ENCODE peak calls at places on chromosomes 5 and 9, in ten cellular contexts. M, C, G, P, K, U, H, V, R and Z are unnamed samples.

GRCh38 chr9:127903557-127904475 is 4.4 kb upstream of the ST6GALNAC6 start:
- DNase-seq in M (no peak), C (peak; percentile 83), G (no peak), P (no peak), K (peak; percentile 72), U (peak; percentile 87), H (peak; percentile 86), V (no peak), R (peak; percentile 74), Z (no peak)

GRCh38 chr5:74316064-74316586 is 324.4 kb downstream of the ENC1 start:
- DNase-seq in M (peak; percentile 66), C (no peak), G (peak; percentile 92), P (no peak), K (no peak), U (peak; percentile 88), H (no peak), V (no peak), R (no peak), Z (peak; percentile 98)

GRCh38 chr9:16661816-16662215 is 208.7 kb downstream of the BNC2 start:
- DNase-seq in M (no peak), C (no peak), G (no peak), P (no peak), K (no peak), U (no peak), H (no peak), V (no peak), R (no peak), Z (no peak)

GRCh38 chr9:117427357-117427913 is 12.6 kb upstream of the ASTN2 start:
- DNase-seq in M (no peak), C (no peak), G (no peak), P (no peak), K (no peak), U (no peak), H (no peak), V (no peak), R (no peak), Z (no peak)

GRCh38 chr5:124902097-124902821 is 155.8 kb upstream of the ZNF608 start:
- DNase-seq in M (no peak), C (no peak), G (peak; percentile 29), P (peak; percentile 57), K (no peak), U (no peak), H (no peak), V (no peak), R (no peak), Z (peak; percentile 33)

GRCh38 chr5:175253597-175253996 is 190.4 kb downstream of the DRD1 start:
- DNase-seq in M (no peak), C (no peak), G (no peak), P (no peak), K (no peak), U (no peak), H (no peak), V (no peak), R (no peak), Z (no peak)

GRCh38 chr9:70113403-70114022 is 69.9 kb downstream of the MAMDC2 start:
- DNase-seq in M (peak; percentile 55), C (peak; percentile 39), G (peak; percentile 78), P (peak; percentile 46), K (no peak), U (peak; percentile 71), H (peak; percentile 65), V (no peak), R (no peak), Z (peak; percentile 75)

GRCh38 chr5:108321341-108321740 is 60.6 kb downstream of the FBXL17 start:
- DNase-seq in M (no peak), C (no peak), G (peak; percentile 40), P (no peak), K (no peak), U (no peak), H (no peak), V (no peak), R (no peak), Z (no peak)

GRCh38 chr5:142542906-142543305 is 143.0 kb downstream of the FGF1 start:
- DNase-seq in M (no peak), C (no peak), G (peak; percentile 83), P (no peak), K (no peak), U (no peak), H (no peak), V (no peak), R (no peak), Z (no peak)

GRCh38 chr9:105238302-105238701 is 6.1 kb upstream of the SLC44A1 start:
- DNase-seq in M (no peak), C (no peak), G (no peak), P (no peak), K (no peak), U (no peak), H (no peak), V (no peak), R (no peak), Z (no peak)

GRCh38 chr9:92668746-92669526 is 995 bp downstream of the IPPK start:
- DNase-seq in M (peak; percentile 79), C (peak; percentile 52), G (peak; percentile 61), P (no peak), K (peak; percentile 45), U (no peak), H (no peak), V (no peak), R (no peak), Z (peak; percentile 84)